ENCODE peak calls at places on chromosomes 13 and 19, in eight cellular contexts. G is fibroblast of villous mesenchyme, L is prostate gland, Z is breast epithelium, D is left ventricle myocardium inferior, I is mesothelial cell of epicardium, M is nephron progenitor cell, X is glutamatergic neuron. A is an unnamed sample.

GRCh38 chr13:26095338-26095737 is 43.5 kb upstream of the SHISA2 start:
- DNase-seq in M (no peak), I (no peak), L (no peak), Z (no peak), X (no peak), G (no peak), D (no peak), A (no peak)

GRCh38 chr13:43751624-43752023 is 35.1 kb downstream of the ENOX1 start:
- DNase-seq in Z (no peak), L (no peak), D (no peak), I (no peak), G (no peak), X (no peak), M (no peak), A (no peak)

GRCh38 chr13:91106565-91106964 is 240.9 kb upstream of the MIR17HG start:
- DNase-seq in D (no peak), L (no peak), I (no peak), G (no peak), Z (no peak), X (no peak), M (no peak), A (no peak)

GRCh38 chr13:43426355-43426754 is 360.4 kb downstream of the ENOX1 start:
- DNase-seq in I (no peak), M (no peak), X (no peak), G (peak), Z (no peak), D (no peak), L (no peak), A (no peak)

GRCh38 chr19:33535176-33535575 is 13.6 kb upstream of the PEPD start:
- DNase-seq in M (no peak), I (no peak), Z (no peak), G (no peak), X (no peak), L (no peak), D (no peak), A (no peak)

GRCh38 chr19:38266981-38267597 is 2.7 kb downstream of the SPINT2 start:
- DNase-seq in L (no peak), G (peak), X (no peak), Z (no peak), D (no peak), I (no peak), M (no peak), A (no peak)

GRCh38 chr13:20489185-20489820 is 36.4 kb downstream of the CRYL1 start:
- DNase-seq in M (no peak), X (no peak), Z (no peak), G (no peak), L (peak), I (no peak), D (no peak), A (no peak)

GRCh38 chr19:58261968-58262921 is 16.5 kb upstream of the ZNF8 start:
- DNase-seq in M (no peak), L (no peak), D (no peak), G (no peak), X (no peak), Z (no peak), I (no peak), A (no peak)

GRCh38 chr19:54439174-54439851 is 9.7 kb upstream of the LENG8 start:
- DNase-seq in M (peak), X (peak), D (no peak), G (peak), L (no peak), I (no peak), Z (peak), A (peak)

DNA sequence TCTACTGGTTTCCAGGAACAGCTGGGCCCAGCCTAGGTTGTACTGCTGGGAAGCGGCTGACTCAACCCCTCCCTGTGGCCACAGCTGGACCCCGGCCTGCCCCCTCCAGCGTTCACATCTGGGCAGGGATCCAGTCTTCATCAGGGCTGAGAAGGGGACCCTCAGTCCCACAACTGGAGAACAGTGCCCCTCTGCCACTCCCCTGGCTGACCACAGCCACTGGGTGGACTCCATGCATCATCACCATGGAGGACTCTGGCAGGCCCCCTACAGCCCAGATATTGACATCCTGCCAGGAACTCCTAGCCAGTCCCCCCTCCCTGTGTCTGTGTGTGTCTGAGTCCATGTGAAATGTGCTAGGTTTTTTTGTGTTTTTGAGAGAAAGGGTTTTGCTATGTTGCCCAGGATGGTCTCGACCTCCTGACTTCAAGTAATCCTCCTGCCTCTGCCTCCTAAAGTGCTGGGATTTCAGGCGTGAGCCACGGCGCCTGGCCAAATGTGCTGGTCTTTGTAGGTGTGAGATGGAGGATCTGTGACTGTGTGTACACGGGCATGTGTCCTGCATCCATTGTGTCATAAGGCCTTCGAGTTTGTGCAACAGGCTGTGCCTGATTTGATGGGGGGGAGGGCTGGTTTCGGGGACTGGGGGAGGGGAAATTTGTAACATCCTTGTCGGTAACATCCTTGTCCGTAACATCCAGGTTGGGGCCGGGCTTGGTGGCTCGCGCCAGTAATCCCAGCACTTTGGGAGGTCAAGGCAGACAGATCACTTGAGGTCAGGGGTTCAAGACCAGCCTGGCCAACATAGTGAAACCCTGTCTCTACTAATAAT is 4.0 kb upstream of the HOOK2 start:
- DNase-seq in G (peak), Z (no peak), I (peak), L (no peak), D (peak), X (peak), M (no peak), A (peak)
- TF ChIP-seq CTCF in G (no peak), Z (no peak), I (no peak), L (no peak), D (no peak), X (no peak), M (no peak), A (no peak)

DNA sequence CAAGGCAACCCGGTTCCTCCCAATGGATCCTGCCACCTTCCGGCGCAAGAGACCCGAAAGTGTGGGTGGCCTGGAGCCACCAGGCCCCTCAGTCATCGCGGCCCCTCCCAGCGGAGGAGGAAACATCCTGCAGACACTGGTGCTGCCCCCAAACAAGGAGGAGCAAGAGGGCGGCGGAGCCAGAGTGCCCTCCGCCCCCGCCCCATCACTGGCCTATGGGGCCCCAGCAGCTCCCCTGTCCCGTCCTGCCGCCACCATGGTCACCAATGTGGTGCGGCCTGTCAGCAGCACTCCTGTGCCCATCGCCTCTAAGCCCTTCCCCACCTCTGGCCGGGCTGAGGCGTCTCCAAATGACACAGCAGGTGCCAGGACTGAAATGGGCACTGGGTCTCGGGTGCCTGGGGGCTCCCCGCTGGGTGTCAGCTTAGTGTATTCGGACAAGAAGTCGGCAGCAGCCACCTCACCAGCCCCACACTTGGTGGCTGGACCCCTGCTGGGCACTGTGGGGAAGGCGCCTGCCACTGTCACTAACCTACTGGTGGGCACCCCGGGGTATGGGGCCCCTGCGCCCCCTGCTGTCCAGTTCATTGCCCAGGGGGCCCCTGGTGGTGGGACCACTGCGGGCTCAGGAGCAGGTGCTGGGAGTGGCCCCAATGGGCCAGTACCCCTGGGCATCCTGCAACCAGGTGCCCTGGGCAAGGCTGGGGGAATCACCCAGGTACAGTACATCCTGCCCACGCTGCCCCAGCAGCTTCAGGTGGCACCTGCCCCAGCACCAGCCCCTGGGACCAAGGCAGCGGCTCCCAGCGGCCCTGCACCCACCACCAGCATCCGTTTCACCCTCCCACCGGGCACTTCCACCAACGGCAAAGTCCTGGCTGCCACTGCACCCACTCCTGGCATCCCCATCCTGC is 11.2 kb upstream of the PRR19 start:
- DNase-seq in G (no peak), M (peak), X (peak), I (no peak), Z (no peak), L (no peak), D (no peak), A (peak)
- TF ChIP-seq CTCF in G (peak), M (peak), X (peak), I (peak), Z (no peak), L (peak), D (peak), A (peak)

GRCh38 chr13:110713981-110714797 is 689 bp downstream of the ING1 start:
- DNase-seq in Z (peak), I (peak), X (peak), D (peak), G (peak), L (peak), M (peak), A (peak)
- TF ChIP-seq CTCF in Z (no peak), I (no peak), X (no peak), D (no peak), G (no peak), L (no peak), M (no peak), A (no peak)

GRCh38 chr19:14577885-14578427 is 4.9 kb upstream of the CLEC17A start:
- DNase-seq in X (peak), Z (no peak), M (no peak), L (no peak), I (no peak), G (no peak), D (no peak), A (no peak)
- TF ChIP-seq CTCF in X (no peak), Z (no peak), M (no peak), L (no peak), I (no peak), G (no peak), D (no peak), A (no peak)

GRCh38 chr19:45754323-45754722 is 14.7 kb downstream of the SIX5 start:
- DNase-seq in G (no peak), I (no peak), D (no peak), X (no peak), M (no peak), L (no peak), Z (no peak), A (no peak)

GRCh38 chr19:45757696-45758095 is 11.4 kb downstream of the SIX5 start:
- DNase-seq in I (no peak), X (no peak), G (no peak), L (no peak), D (no peak), Z (no peak), M (no peak), A (no peak)

GRCh38 chr19:45752639-45753038 is 16.4 kb downstream of the SIX5 start:
- DNase-seq in X (no peak), I (no peak), Z (no peak), M (no peak), G (no peak), L (no peak), D (no peak), A (no peak)

GRCh38 chr19:45758921-45759320 is 10.1 kb downstream of the SIX5 start:
- DNase-seq in I (no peak), D (no peak), X (no peak), Z (no peak), M (no peak), L (no peak), G (no peak), A (no peak)

DNA sequence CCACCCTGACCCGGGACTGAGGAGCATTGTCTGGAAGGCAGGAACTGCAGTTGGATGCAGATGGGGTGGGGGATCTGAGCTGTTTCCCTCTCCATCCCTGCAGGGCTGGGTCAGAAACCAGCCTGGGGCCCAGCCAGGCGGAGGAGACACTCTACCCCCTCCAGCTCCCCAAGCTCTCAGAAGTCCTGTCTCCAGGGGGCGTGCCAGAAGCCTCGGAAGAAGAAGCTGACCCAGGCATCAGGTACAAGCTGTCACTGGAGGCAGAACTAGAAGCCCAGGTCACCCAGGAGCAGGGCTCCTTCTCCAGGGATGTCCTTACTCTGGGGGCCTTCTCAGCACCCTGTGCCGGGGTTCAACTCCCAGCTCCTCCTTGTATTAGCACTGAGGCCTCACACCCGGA is 15.5 kb downstream of the SIX5 start:
- DNase-seq in D (no peak), L (no peak), X (no peak), Z (no peak), G (no peak), I (no peak), M (peak), A (no peak)
- TF ChIP-seq CTCF in D (no peak), L (no peak), X (no peak), Z (no peak), G (peak), I (no peak), M (no peak), A (no peak)

DNA sequence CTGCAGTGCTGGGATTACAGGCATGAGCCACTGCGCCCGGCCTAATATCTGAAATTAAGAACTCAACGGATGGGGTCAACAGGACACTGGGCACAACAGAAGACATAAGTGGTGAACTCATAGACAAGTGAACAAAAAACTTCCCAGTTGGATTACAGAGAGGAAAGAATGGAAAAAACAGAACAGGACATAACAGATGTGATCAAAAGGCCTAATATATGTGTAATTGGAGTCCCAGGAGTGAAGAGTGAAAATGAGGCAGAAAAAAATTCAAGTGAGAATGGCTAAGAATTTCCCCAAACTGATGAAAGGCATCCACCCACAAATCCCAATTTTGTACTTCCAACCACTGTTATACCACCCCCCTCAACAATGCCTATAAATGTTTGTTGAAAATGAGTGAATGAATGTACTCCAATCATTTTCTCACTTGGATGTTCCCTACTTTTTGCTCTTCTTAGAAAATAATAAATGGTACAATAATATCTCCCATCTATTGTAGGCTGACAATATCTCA is 18.3 kb upstream of the ANGPTL8 start:
- DNase-seq in X (no peak), D (no peak), G (no peak), L (no peak), M (no peak), Z (no peak), I (no peak), A (no peak)
- TF ChIP-seq CTCF in X (no peak), D (no peak), G (no peak), L (no peak), M (no peak), Z (no peak), I (no peak), A (no peak)

DNA sequence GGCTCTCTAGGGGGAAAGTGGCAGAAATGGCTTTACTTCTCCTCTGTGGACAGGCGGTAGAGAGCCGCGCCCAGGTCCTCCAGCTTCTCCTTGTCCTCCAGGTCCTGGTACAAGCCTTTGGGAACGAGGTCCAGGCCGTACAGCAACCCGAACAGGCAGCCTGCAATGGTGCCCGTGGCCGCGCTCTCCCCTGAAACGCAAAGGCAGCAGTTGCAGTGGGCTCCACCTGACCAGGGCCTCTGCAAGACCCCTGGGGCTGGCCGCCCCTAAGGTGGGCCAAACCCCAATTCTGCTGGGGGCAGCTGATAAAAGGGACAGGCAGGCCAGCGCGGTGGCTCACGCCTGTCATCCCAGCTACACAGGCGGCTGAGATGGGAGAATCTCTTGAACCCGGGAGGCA is 30.5 kb downstream of the ADPRHL1 start:
- DNase-seq in L (no peak), D (no peak), X (peak), Z (no peak), I (no peak), M (no peak), G (no peak), A (no peak)
- TF ChIP-seq CTCF in L (no peak), D (no peak), X (no peak), Z (no peak), I (no peak), M (no peak), G (no peak), A (no peak)

GRCh38 chr13:44867825-44868224 is 121.4 kb downstream of the NUFIP1 start:
- DNase-seq in I (no peak), Z (no peak), X (no peak), D (no peak), L (no peak), M (no peak), G (no peak), A (no peak)

GRCh38 chr13:44869167-44869566 is 120.1 kb downstream of the NUFIP1 start:
- DNase-seq in Z (no peak), D (no peak), G (no peak), I (no peak), X (no peak), M (no peak), L (no peak), A (no peak)

GRCh38 chr13:44872751-44873150 is 116.5 kb downstream of the NUFIP1 start:
- DNase-seq in M (no peak), X (no peak), I (no peak), D (no peak), L (no peak), G (peak), Z (no peak), A (no peak)

GRCh38 chr13:44868397-44868796 is 120.9 kb downstream of the NUFIP1 start:
- DNase-seq in X (no peak), G (no peak), M (no peak), Z (no peak), L (no peak), I (no peak), D (no peak), A (no peak)

GRCh38 chr13:44870456-44870929 is 118.8 kb downstream of the NUFIP1 start:
- DNase-seq in I (no peak), X (no peak), Z (no peak), L (peak), G (no peak), D (peak), M (no peak), A (no peak)
- TF ChIP-seq CTCF in I (no peak), X (no peak), Z (no peak), L (peak), G (no peak), D (peak), M (no peak), A (no peak)

GRCh38 chr13:38670627-38671026 is 16.2 kb upstream of the FREM2 start:
- DNase-seq in X (no peak), I (no peak), M (no peak), Z (no peak), G (no peak), L (no peak), D (no peak), A (no peak)
- TF ChIP-seq CTCF in X (no peak), I (no peak), M (no peak), Z (no peak), G (no peak), L (peak), D (no peak), A (no peak)

GRCh38 chr13:100848304-100848703 is 173.7 kb upstream of the TMTC4 start:
- DNase-seq in G (no peak), D (no peak), M (no peak), I (no peak), X (no peak), L (no peak), Z (no peak), A (no peak)
- TF ChIP-seq CTCF in G (no peak), D (no peak), M (no peak), I (no peak), X (no peak), L (no peak), Z (no peak), A (no peak)